ENCODE peak calls at places on chromosomes 11 and 22, in four cellular contexts. J, K, L and Q are unnamed samples.

GRCh38 chr11:130871616-130872015 is 44.7 kb downstream of the SNX19 start:
- DNase-seq in L (no peak), K (peak; percentile 71), J (no peak), Q (no peak)

GRCh38 chr22:44269117-44269498 is 43.6 kb downstream of the SHISAL1 start:
- DNase-seq in K (no peak), L (no peak), J (no peak), Q (no peak)

GRCh38 chr11:129143335-129143734 is 48.8 kb downstream of the ARHGAP32 start:
- DNase-seq in K (peak; percentile 99), J (no peak), L (peak; percentile 98), Q (no peak)

GRCh38 chr11:22349446-22349845 is 11.3 kb downstream of the SLC17A6 start:
- DNase-seq in J (no peak), K (no peak), L (no peak), Q (no peak)

GRCh38 chr11:90243534-90243933 is 20.7 kb upstream of the CHORDC1 start:
- DNase-seq in L (no peak), K (no peak), J (peak; percentile 73), Q (peak; percentile 52)

GRCh38 chr11:112321521-112322172 is 61.0 kb upstream of the PLET1 start:
- DNase-seq in K (peak; percentile 100), J (peak; percentile 92), L (peak; percentile 72), Q (peak; percentile 97)

GRCh38 chr11:80365980-80366379 is 925.1 kb upstream of the TENM4 start:
- DNase-seq in L (no peak), J (no peak), K (no peak), Q (no peak)

GRCh38 chr22:32904044-32904443 is 102.5 kb downstream of the TIMP3 start:
- DNase-seq in L (peak; percentile 28), K (peak; percentile 10), J (no peak), Q (peak; percentile 7)

GRCh38 chr11:92843455-92843854 is 126.0 kb upstream of the MTNR1B start:
- DNase-seq in L (no peak), K (no peak), J (peak; percentile 94), Q (peak; percentile 63)

GRCh38 chr11:12216542-12217422 is 106.4 kb downstream of the MICAL2 start:
- DNase-seq in J (no peak), L (no peak), K (no peak), Q (no peak)

GRCh38 chr11:117644403-117645155 is 152.4 kb downstream of the DSCAML1 start:
- DNase-seq in L (no peak), J (no peak), K (no peak), Q (peak; percentile 13)

GRCh38 chr11:87368876-87369480 is 331.2 kb downstream of the TMEM135 start:
- DNase-seq in J (peak; percentile 87), L (peak; percentile 14), K (no peak), Q (no peak)

GRCh38 chr11:24239016-24239720 is 257.7 kb upstream of the LUZP2 start:
- DNase-seq in K (peak; percentile 7), L (peak; percentile 85), J (no peak), Q (no peak)

GRCh38 chr11:4041731-4042391 is 52.7 kb upstream of the RRM1 start:
- DNase-seq in L (no peak), J (no peak), K (no peak), Q (no peak)

GRCh38 chr11:19498986-19499669 is 213.5 kb upstream of the NAV2 start:
- DNase-seq in L (peak; percentile 18), K (peak; percentile 77), J (no peak), Q (peak; percentile 24)

GRCh38 chr22:32804036-32804435 is 2.5 kb downstream of the TIMP3 start:
- DNase-seq in K (no peak), J (no peak), L (peak; percentile 81), Q (no peak)

GRCh38 chr22:40472036-40472435 is 101.6 kb downstream of the SGSM3 start:
- DNase-seq in J (no peak), L (no peak), K (no peak), Q (no peak)

GRCh38 chr11:115919341-115920086 is 415.3 kb upstream of the CADM1 start:
- DNase-seq in K (peak; percentile 93), L (no peak), J (no peak), Q (no peak)

GRCh38 chr11:3723014-3723708 is 52.0 kb upstream of the CHRNA10 start:
- DNase-seq in J (no peak), L (peak; percentile 97), K (peak; percentile 47), Q (no peak)

GRCh38 chr22:40002935-40003715 is 8.4 kb downstream of the FAM83F start:
- DNase-seq in L (no peak), K (no peak), J (peak; percentile 11), Q (no peak)

GRCh38 chr22:45331486-45331885 is 21.8 kb downstream of the FAM118A start:
- DNase-seq in K (no peak), L (no peak), J (no peak), Q (no peak)

GRCh38 chr22:46007848-46008261 is 30.9 kb upstream of the WNT7B start:
- DNase-seq in K (peak; percentile 82), L (peak; percentile 98), J (peak; percentile 82), Q (peak; percentile 84)

GRCh38 chr11:45806937-45807791 is 2.2 kb downstream of the SLC35C1 start:
- DNase-seq in J (no peak), K (no peak), L (no peak), Q (no peak)

GRCh38 chr11:58965246-58965985 is 26.1 kb downstream of the GLYATL1 start:
- DNase-seq in K (peak; percentile 50), L (peak; percentile 78), J (no peak), Q (no peak)

GRCh38 chr22:25027959-25028840 is 75.7 kb downstream of the KIAA1671 start:
- DNase-seq in J (no peak), K (no peak), L (peak; percentile 11), Q (no peak)

GRCh38 chr11:64710418-64711137 is 12.4 kb downstream of the NRXN2 start:
- DNase-seq in J (no peak), L (peak; percentile 26), K (no peak), Q (no peak)

GRCh38 chr11:43987384-43988039 is 45.1 kb downstream of the C11orf96 start:
- DNase-seq in L (peak; percentile 80), K (peak; percentile 85), J (no peak), Q (no peak)

GRCh38 chr11:63240098-63240497 is 3.3 kb downstream of the SLC22A25 start:
- DNase-seq in J (no peak), K (no peak), L (no peak), Q (no peak)

GRCh38 chr11:106471273-106471672 is 393.8 kb downstream of the AASDHPPT start:
- DNase-seq in K (no peak), J (no peak), L (no peak), Q (no peak)

GRCh38 chr11:62504158-62504973 is 42.2 kb downstream of the AHNAK start:
- DNase-seq in K (no peak), J (no peak), L (no peak), Q (peak; percentile 24)

GRCh38 chr11:19511413-19512183 is 201.0 kb upstream of the NAV2 start:
- DNase-seq in K (peak; percentile 7), L (no peak), J (peak; percentile 82), Q (peak; percentile 52)

GRCh38 chr11:71372693-71373657 is 75.2 kb downstream of the DHCR7 start:
- DNase-seq in K (peak; percentile 56), L (peak; percentile 15), J (peak; percentile 17), Q (peak; percentile 35)

GRCh38 chr11:78645226-78646202 is 70.8 kb upstream of the NARS2 start:
- DNase-seq in J (peak; percentile 60), K (peak; percentile 62), L (peak; percentile 66), Q (peak; percentile 79)

GRCh38 chr22:45590262-45590661 is 81.4 kb upstream of the ATXN10 start:
- DNase-seq in J (no peak), K (no peak), L (no peak), Q (no peak)

GRCh38 chr11:109772846-109773400 is 320.3 kb upstream of the ZC3H12C start:
- DNase-seq in L (no peak), K (no peak), J (peak; percentile 91), Q (peak; percentile 99)